ENCODE peak calls at places on chromosomes 12 and 14, in six cellular contexts. R, U, Y, G, K and S are unnamed samples.

GRCh38 chr12:113299619-113300237 is 35.2 kb downstream of the SLC8B1 start:
- DNase-seq in R (no peak), U (peak), Y (peak), G (no peak), K (no peak), S (peak)

GRCh38 chr12:105355752-105356151 is 25.3 kb downstream of the C12orf75 start:
- DNase-seq in R (no peak), U (no peak), Y (no peak), G (no peak), K (no peak), S (no peak)

GRCh38 chr12:47927346-47927745 is 22.6 kb upstream of the VDR start:
- DNase-seq in R (no peak), U (no peak), Y (no peak), G (no peak), K (no peak), S (no peak)

GRCh38 chr14:94897092-94897491 is 127.2 kb upstream of the GSC start:
- DNase-seq in R (no peak), U (peak), Y (no peak), G (no peak), K (no peak), S (no peak)

GRCh38 chr14:50635136-50635535 is 33.0 kb downstream of the SAV1 start:
- DNase-seq in R (no peak), U (no peak), Y (no peak), G (no peak), K (no peak), S (no peak)

GRCh38 chr12:47067176-47067575 is 12.2 kb upstream of the PCED1B start:
- DNase-seq in R (no peak), U (no peak), Y (no peak), G (no peak), K (no peak), S (no peak)

GRCh38 chr14:95431199-95432145 is 85.0 kb downstream of the SYNE3 start:
- DNase-seq in R (no peak), U (no peak), Y (peak), G (peak), K (no peak), S (peak)

GRCh38 chr14:77584809-77585208 is 31.6 kb downstream of the SPTLC2 start:
- DNase-seq in R (no peak), U (no peak), Y (no peak), G (no peak), K (no peak), S (no peak)

GRCh38 chr12:104756901-104757300 is 201.2 kb downstream of the SLC41A2 start:
- DNase-seq in R (no peak), U (no peak), Y (no peak), G (no peak), K (no peak), S (no peak)

GRCh38 chr14:66087231-66087630 is 398.9 kb upstream of the CCDC196 start:
- DNase-seq in R (no peak), U (no peak), Y (no peak), G (no peak), K (no peak), S (no peak)

GRCh38 chr12:24574538-24574937 is 374.4 kb downstream of the BCAT1 start:
- DNase-seq in R (no peak), U (no peak), Y (no peak), G (no peak), K (no peak), S (no peak)

GRCh38 chr12:11209098-11209497 is 22.4 kb upstream of the TAS2R42 start:
- DNase-seq in R (no peak), U (no peak), Y (peak), G (no peak), K (no peak), S (no peak)

GRCh38 chr12:9906888-9907287 is 25.3 kb downstream of the CLEC2A start:
- DNase-seq in R (peak), U (no peak), Y (no peak), G (no peak), K (no peak), S (no peak)

GRCh38 chr14:67941456-67942018 is 122.0 kb downstream of the RAD51B start:
- DNase-seq in R (no peak), U (no peak), Y (no peak), G (no peak), K (no peak), S (no peak)